ENCODE peak calls at places on chromosome 20, in nine cellular contexts. X, M, F, P, L, H, G, E and Z are unnamed samples.

GRCh38 chr20:53736122-53736756 is 142.6 kb upstream of the ZNF217 start:
- DNase-seq in X (no peak), M (no peak), F (no peak), P (peak; percentile 42), L (no peak), H (no peak), G (no peak), E (peak; percentile 55), Z (no peak)

GRCh38 chr20:45816951-45817651 is 4.7 kb downstream of the UBE2C start:
- DNase-seq in X (no peak), M (no peak), F (no peak), P (no peak), L (no peak), H (no peak), G (no peak), E (no peak), Z (no peak)

GRCh38 chr20:17036546-17036945 is 190.3 kb upstream of the PCSK2 start:
- DNase-seq in X (no peak), M (no peak), F (no peak), P (peak; percentile 8), L (no peak), H (no peak), G (no peak), E (peak; percentile 38), Z (no peak)

GRCh38 chr20:36479938-36480337 is 61.4 kb upstream of the MYL9 start:
- DNase-seq in X (no peak), M (no peak), F (no peak), P (no peak), L (no peak), H (no peak), G (no peak), E (no peak), Z (no peak)

GRCh38 chr20:57746832-57747404 is 37.1 kb upstream of the PMEPA1 start:
- DNase-seq in X (no peak), M (no peak), F (no peak), P (no peak), L (no peak), H (no peak), G (no peak), E (no peak), Z (no peak)

GRCh38 chr20:3782597-3782996 is 1.3 kb upstream of the SPEF1 start:
- DNase-seq in X (peak; percentile 23), M (no peak), F (no peak), P (no peak), L (no peak), H (no peak), G (no peak), E (no peak), Z (no peak)

GRCh38 chr20:13341737-13342393 is 120.8 kb downstream of the ISM1 start:
- DNase-seq in X (no peak), M (no peak), F (no peak), P (no peak), L (no peak), H (no peak), G (no peak), E (no peak), Z (no peak)

GRCh38 chr20:50515471-50516106 is 5.4 kb downstream of the PTPN1 start:
- DNase-seq in X (no peak), M (no peak), F (no peak), P (no peak), L (no peak), H (no peak), G (no peak), E (no peak), Z (no peak)

GRCh38 chr20:57561356-57562279 is 708 bp downstream of the PCK1 start:
- DNase-seq in X (no peak), M (no peak), F (no peak), P (no peak), L (no peak), H (no peak), G (no peak), E (no peak), Z (no peak)

GRCh38 chr20:37525810-37526209 is 1.9 kb downstream of the BLCAP start:
- DNase-seq in X (no peak), M (peak; percentile 43), F (no peak), P (no peak), L (no peak), H (no peak), G (no peak), E (no peak), Z (no peak)

GRCh38 chr20:36720510-36720909 is 25.4 kb downstream of the NDRG3 start:
- DNase-seq in X (no peak), M (no peak), F (no peak), P (no peak), L (no peak), H (no peak), G (no peak), E (peak; percentile 25), Z (peak; percentile 7)

GRCh38 chr20:57663241-57663640 is 43.0 kb upstream of the ZBP1 start:
- DNase-seq in X (peak; percentile 35), M (peak; percentile 31), F (no peak), P (no peak), L (no peak), H (peak; percentile 9), G (no peak), E (no peak), Z (no peak)

GRCh38 chr20:23125625-23126191 is 39.6 kb upstream of the CD93 start:
- DNase-seq in X (no peak), M (peak; percentile 69), F (no peak), P (peak; percentile 80), L (peak; percentile 40), H (no peak), G (peak; percentile 31), E (no peak), Z (peak; percentile 73)

GRCh38 chr20:24359306-24359705 is 110.1 kb upstream of the SYNDIG1 start:
- DNase-seq in X (no peak), M (no peak), F (no peak), P (no peak), L (no peak), H (no peak), G (no peak), E (no peak), Z (no peak)

GRCh38 chr20:8133816-8134451 is 1.9 kb downstream of the PLCB1 start:
- DNase-seq in X (no peak), M (no peak), F (peak; percentile 49), P (no peak), L (no peak), H (no peak), G (no peak), E (no peak), Z (no peak)

GRCh38 chr20:45934046-45934586 is 367 bp upstream of the PCIF1 start:
- DNase-seq in X (peak; percentile 90), M (peak; percentile 86), F (no peak), P (no peak), L (peak; percentile 76), H (peak; percentile 83), G (peak; percentile 65), E (peak; percentile 24), Z (peak; percentile 48)

DNA sequence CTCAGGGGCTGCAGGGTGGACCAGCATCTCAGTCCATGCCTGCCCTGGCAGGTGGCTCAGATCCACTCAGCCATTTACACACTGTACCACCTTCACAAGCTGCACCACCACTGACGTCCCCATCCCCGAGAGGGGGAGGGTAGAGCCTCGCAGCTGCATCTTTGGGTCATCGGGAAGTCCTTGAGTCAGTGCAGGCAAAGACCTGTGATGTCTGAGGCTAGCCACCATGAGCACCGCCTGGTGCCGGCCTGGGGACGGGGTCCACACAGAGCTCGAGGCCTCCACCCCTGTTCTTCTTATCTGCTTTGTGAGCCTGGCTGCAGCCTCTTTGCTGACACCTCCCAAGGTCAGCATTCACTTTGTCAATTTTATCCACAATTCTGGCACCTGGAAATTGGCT is 141.4 kb downstream of the PHACTR3 start:
- DNase-seq in X (no peak), M (no peak), F (no peak), P (no peak), L (no peak), H (no peak), G (no peak), E (no peak), Z (no peak)
- TF ChIP-seq CTCF in X (no peak), M (no peak), F (no peak), P (no peak), L (no peak), H (no peak), G (no peak), E (no peak), Z (no peak)

DNA sequence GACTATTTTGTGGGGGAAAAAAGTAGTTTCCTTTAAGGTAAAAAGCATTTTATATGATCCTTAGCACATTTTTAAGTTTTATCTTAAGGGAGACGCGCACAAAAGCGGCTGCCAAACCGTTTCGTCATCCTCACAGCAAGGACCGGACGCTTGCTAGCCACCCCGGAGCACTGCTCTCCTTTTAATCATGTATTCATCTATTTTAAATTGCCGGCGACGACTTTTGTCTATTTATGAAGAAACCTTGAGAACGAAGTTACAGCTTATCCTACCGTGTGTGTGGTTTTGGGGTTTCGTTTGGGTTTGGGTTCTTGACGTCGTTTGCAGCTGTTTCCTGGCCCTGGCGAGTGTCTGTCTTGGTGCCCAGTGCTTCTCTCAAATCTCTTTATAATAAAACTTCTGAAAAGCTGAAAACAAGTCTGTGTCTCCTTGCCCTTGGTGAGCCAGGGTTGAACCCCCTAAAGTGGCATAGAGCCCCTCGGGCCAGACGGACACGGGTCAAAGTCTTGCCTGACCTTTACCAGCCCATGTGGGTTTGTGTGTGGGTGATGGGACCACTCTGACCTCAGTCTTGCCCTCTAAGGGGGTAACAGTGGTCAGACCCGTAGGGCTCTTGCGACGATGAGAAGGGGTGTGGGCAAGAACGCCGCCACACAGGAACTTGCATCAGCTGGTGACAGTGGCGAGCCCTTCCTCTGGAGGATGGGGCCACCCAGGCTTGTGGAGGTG is 117.6 kb downstream of the JPH2 start:
- DNase-seq in X (no peak), M (peak; percentile 44), F (no peak), P (no peak), L (no peak), H (no peak), G (no peak), E (no peak), Z (no peak)
- H3K4me3 ChIP-seq in X (no peak overlapping the region), M (no peak overlapping the region), F (no peak overlapping the region), P (no peak overlapping the region), L (no peak overlapping the region), H (no peak overlapping the region), G (no peak overlapping the region), E (no peak overlapping the region), Z (no peak overlapping the region)

GRCh38 chr20:48143435-48144081 is 358.3 kb upstream of the SULF2 start:
- DNase-seq in X (no peak), M (no peak), F (no peak), P (no peak), L (no peak), H (no peak), G (no peak), E (no peak), Z (peak; percentile 4)
- TF ChIP-seq CTCF in X (no peak), M (no peak), F (no peak), P (no peak), L (no peak), H (no peak), G (no peak), E (no peak), Z (no peak)

DNA sequence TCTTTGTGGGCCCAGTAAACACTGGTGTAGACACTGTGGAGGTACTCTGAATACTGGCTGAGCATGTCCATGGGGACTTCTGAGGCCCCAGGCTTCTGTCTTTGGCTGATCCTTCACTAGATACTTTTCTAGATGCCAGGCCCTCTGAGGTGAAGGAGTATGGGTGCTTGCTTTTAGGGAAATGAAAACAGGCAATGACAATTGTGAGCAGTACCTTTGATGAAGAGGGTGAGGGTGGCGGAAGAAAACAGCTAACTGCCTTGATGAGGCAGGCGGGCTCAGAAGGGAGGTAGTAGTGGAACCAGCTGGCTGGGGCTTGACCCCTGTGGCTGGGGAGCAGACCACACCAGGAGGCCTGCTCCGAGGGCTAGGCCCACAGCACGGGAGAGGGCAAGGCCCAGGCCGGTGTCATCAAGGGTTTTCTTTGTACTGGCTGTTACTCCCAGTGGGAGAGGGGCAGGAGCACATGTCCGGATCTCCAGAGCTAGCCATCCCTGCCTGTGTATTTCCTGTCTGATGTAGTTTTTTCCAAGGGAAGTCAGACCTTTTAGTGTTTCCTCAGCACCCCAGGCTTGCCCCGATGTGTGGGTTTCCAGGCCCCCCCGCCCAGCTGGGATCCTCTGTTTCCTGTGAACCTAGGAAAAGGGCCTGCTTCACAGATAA is 3.9 kb downstream of the PLCG1 start:
- DNase-seq in X (no peak), M (peak; percentile 77), F (peak; percentile 86), P (peak; percentile 20), L (peak; percentile 74), H (no peak), G (peak; percentile 56), E (peak; percentile 34), Z (no peak)
- H3K4me3 ChIP-seq in X (no peak overlapping the region), M (no peak overlapping the region), F (no peak overlapping the region), P (no peak overlapping the region), L (peak overlapping the region; percentile 74), H (no peak overlapping the region), G (no peak overlapping the region), E (no peak overlapping the region), Z (no peak overlapping the region)